ENCODE peak calls at places on chromosomes 16 and 17, in five cellular contexts. One of them, this sample, is unnamed.

GRCh38 chr17:29929006-29929543 is 953 bp downstream of the SSH2 start:
- DNase-seq in IMR-90: no peak
- DNase-seq in thyroid gland: peak; percentile 54
- DNase-seq in breast epithelium: no peak
- DNase-seq in left lung: no peak
- DNase-seq in this sample: peak; percentile 45

GRCh38 chr16:81647527-81647926 is 131.6 kb upstream of the PLCG2 start:
- DNase-seq in IMR-90: peak; percentile 84
- DNase-seq in breast epithelium: no peak
- DNase-seq in thyroid gland: no peak
- DNase-seq in left lung: no peak
- DNase-seq in this sample: peak; percentile 63

GRCh38 chr17:1486802-1487695 is 5.4 kb downstream of the MYO1C start:
- DNase-seq in IMR-90: no peak
- DNase-seq in thyroid gland: peak; percentile 89
- DNase-seq in breast epithelium: peak; percentile 94
- DNase-seq in left lung: peak; percentile 92
- DNase-seq in this sample: peak; percentile 67

GRCh38 chr16:70604407-70605283 is 41.7 kb upstream of the IL34 start:
- DNase-seq in left lung: no peak
- DNase-seq in thyroid gland: no peak
- DNase-seq in IMR-90: no peak
- DNase-seq in breast epithelium: no peak
- DNase-seq in this sample: no peak

GRCh38 chr17:56876766-56877179 is 37.1 kb downstream of the TRIM25 start:
- DNase-seq in breast epithelium: no peak
- DNase-seq in IMR-90: no peak
- DNase-seq in thyroid gland: no peak
- DNase-seq in left lung: no peak
- DNase-seq in this sample: no peak

GRCh38 chr17:35515027-35515426 is 22.5 kb downstream of the SLFN12L start:
- DNase-seq in IMR-90: no peak
- DNase-seq in left lung: no peak
- DNase-seq in breast epithelium: no peak
- DNase-seq in thyroid gland: no peak
- DNase-seq in this sample: no peak

GRCh38 chr17:34135841-34136240 is 119.2 kb upstream of the CCL2 start:
- DNase-seq in breast epithelium: no peak
- DNase-seq in IMR-90: no peak
- DNase-seq in left lung: no peak
- DNase-seq in thyroid gland: peak; percentile 4
- DNase-seq in this sample: no peak

GRCh38 chr17:79562806-79563141 is 48.1 kb downstream of the RBFOX3 start:
- DNase-seq in IMR-90: no peak
- DNase-seq in left lung: no peak
- DNase-seq in breast epithelium: no peak
- DNase-seq in thyroid gland: no peak
- DNase-seq in this sample: no peak

GRCh38 chr16:51152691-51153261 is 1.7 kb upstream of the SALL1 start:
- DNase-seq in left lung: no peak
- DNase-seq in IMR-90: peak; percentile 37
- DNase-seq in thyroid gland: no peak
- DNase-seq in breast epithelium: no peak
- DNase-seq in this sample: peak; percentile 70

GRCh38 chr16:57689772-57690558 is 4.6 kb upstream of the DRC7 start:
- DNase-seq in IMR-90: no peak
- DNase-seq in left lung: no peak
- DNase-seq in thyroid gland: no peak
- DNase-seq in breast epithelium: peak; percentile 40
- DNase-seq in this sample: no peak

GRCh38 chr16:1662543-1662942 is 15.5 kb upstream of the JPT2 start:
- DNase-seq in IMR-90: no peak
- DNase-seq in left lung: no peak
- DNase-seq in thyroid gland: no peak
- DNase-seq in breast epithelium: no peak
- DNase-seq in this sample: no peak

GRCh38 chr16:49284962-49285361 is 3.3 kb upstream of the CBLN1 start:
- DNase-seq in breast epithelium: no peak
- DNase-seq in left lung: no peak
- DNase-seq in IMR-90: no peak
- DNase-seq in thyroid gland: no peak
- DNase-seq in this sample: no peak

GRCh38 chr16:1561266-1561665 is 27.8 kb downstream of the TMEM204 start:
- DNase-seq in thyroid gland: no peak
- DNase-seq in IMR-90: no peak
- DNase-seq in breast epithelium: no peak
- DNase-seq in left lung: no peak
- DNase-seq in this sample: no peak

GRCh38 chr16:87570938-87571867 is 31.1 kb upstream of the JPH3 start:
- DNase-seq in left lung: peak; percentile 73
- DNase-seq in breast epithelium: peak; percentile 71
- DNase-seq in thyroid gland: peak; percentile 36
- DNase-seq in IMR-90: peak; percentile 53
- DNase-seq in this sample: peak; percentile 29

GRCh38 chr17:47203984-47204721 is 5.0 kb upstream of the MYL4 start:
- DNase-seq in breast epithelium: no peak
- DNase-seq in thyroid gland: no peak
- DNase-seq in left lung: no peak
- DNase-seq in IMR-90: peak; percentile 64
- DNase-seq in this sample: no peak

GRCh38 chr17:31533546-31534155 is 142.2 kb downstream of the RAB11FIP4 start:
- DNase-seq in thyroid gland: peak; percentile 38
- DNase-seq in IMR-90: peak; percentile 88
- DNase-seq in breast epithelium: no peak
- DNase-seq in left lung: no peak
- DNase-seq in this sample: peak; percentile 51

GRCh38 chr16:89366561-89367537 is 123.5 kb downstream of the ANKRD11 start:
- DNase-seq in breast epithelium: no peak
- DNase-seq in thyroid gland: peak; percentile 24
- DNase-seq in IMR-90: no peak
- DNase-seq in left lung: no peak
- DNase-seq in this sample: no peak

GRCh38 chr17:64128787-64129514 is 993 bp downstream of the ERN1 start:
- DNase-seq in thyroid gland: peak; percentile 56
- DNase-seq in breast epithelium: peak; percentile 63
- DNase-seq in IMR-90: no peak
- DNase-seq in left lung: no peak
- DNase-seq in this sample: peak; percentile 28

GRCh38 chr17:73612074-73612473 is 32.2 kb downstream of the SDK2 start:
- DNase-seq in breast epithelium: no peak
- DNase-seq in thyroid gland: no peak
- DNase-seq in IMR-90: no peak
- DNase-seq in left lung: no peak
- DNase-seq in this sample: no peak

GRCh38 chr17:56699186-56699895 is 105.8 kb downstream of the NOG start:
- DNase-seq in IMR-90: peak; percentile 99
- DNase-seq in left lung: peak; percentile 83
- DNase-seq in breast epithelium: peak; percentile 82
- DNase-seq in thyroid gland: peak; percentile 85
- DNase-seq in this sample: peak; percentile 96

GRCh38 chr17:50779747-50780363 is 12.5 kb upstream of the ANKRD40CL start:
- DNase-seq in left lung: no peak
- DNase-seq in breast epithelium: no peak
- DNase-seq in thyroid gland: no peak
- DNase-seq in IMR-90: no peak
- DNase-seq in this sample: no peak

GRCh38 chr16:351804-352520 is 561 bp downstream of the AXIN1 start:
- DNase-seq in left lung: peak; percentile 89
- DNase-seq in thyroid gland: peak; percentile 16
- DNase-seq in breast epithelium: no peak
- DNase-seq in IMR-90: no peak
- DNase-seq in this sample: no peak

GRCh38 chr17:559699-560378 is 154.8 kb downstream of the VPS53 start:
- DNase-seq in left lung: no peak
- DNase-seq in breast epithelium: no peak
- DNase-seq in thyroid gland: no peak
- DNase-seq in IMR-90: peak; percentile 89
- DNase-seq in this sample: peak; percentile 85

GRCh38 chr17:81309859-81310839 is 15.0 kb upstream of the SLC38A10 start:
- DNase-seq in thyroid gland: no peak
- DNase-seq in breast epithelium: no peak
- DNase-seq in IMR-90: no peak
- DNase-seq in left lung: peak; percentile 77
- DNase-seq in this sample: no peak

GRCh38 chr17:61395983-61396585 is 3.6 kb upstream of the TBX2 start:
- DNase-seq in breast epithelium: no peak
- DNase-seq in left lung: peak; percentile 77
- DNase-seq in IMR-90: peak; percentile 52
- DNase-seq in thyroid gland: no peak
- DNase-seq in this sample: no peak

GRCh38 chr17:7632492-7632894 is 2.6 kb downstream of the SHBG start:
- DNase-seq in thyroid gland: peak; percentile 15
- DNase-seq in breast epithelium: no peak
- DNase-seq in IMR-90: peak; percentile 54
- DNase-seq in left lung: no peak
- DNase-seq in this sample: peak; percentile 39

GRCh38 chr17:9837551-9838471 is 12.1 kb downstream of the GLP2R start:
- DNase-seq in IMR-90: peak; percentile 85
- DNase-seq in thyroid gland: peak; percentile 12
- DNase-seq in breast epithelium: no peak
- DNase-seq in left lung: no peak
- DNase-seq in this sample: peak; percentile 64

GRCh38 chr17:69188796-69189195 is 39.8 kb downstream of the ABCA10 start:
- DNase-seq in left lung: no peak
- DNase-seq in thyroid gland: no peak
- DNase-seq in breast epithelium: no peak
- DNase-seq in IMR-90: no peak
- DNase-seq in this sample: no peak

GRCh38 chr17:61410555-61411089 is 11.0 kb downstream of the TBX2 start:
- DNase-seq in breast epithelium: peak; percentile 81
- DNase-seq in left lung: peak; percentile 92
- DNase-seq in IMR-90: peak; percentile 86
- DNase-seq in thyroid gland: peak; percentile 74
- DNase-seq in this sample: peak; percentile 63

GRCh38 chr16:70158261-70158939 is 15.2 kb upstream of the CLEC18C start:
- DNase-seq in IMR-90: no peak
- DNase-seq in breast epithelium: no peak
- DNase-seq in left lung: peak; percentile 25
- DNase-seq in thyroid gland: no peak
- DNase-seq in this sample: no peak

GRCh38 chr17:42773290-42774035 is at the start of gene VPS25:
- DNase-seq in breast epithelium: peak; percentile 70
- DNase-seq in left lung: peak; percentile 91
- DNase-seq in thyroid gland: peak; percentile 76
- DNase-seq in IMR-90: peak; percentile 87
- DNase-seq in this sample: peak; percentile 86

GRCh38 chr16:88634141-88634993 is 4.0 kb upstream of the IL17C start:
- DNase-seq in left lung: peak; percentile 94
- DNase-seq in breast epithelium: no peak
- DNase-seq in IMR-90: peak; percentile 23
- DNase-seq in thyroid gland: peak; percentile 61
- DNase-seq in this sample: no peak

GRCh38 chr16:67847064-67847861 is at the start of gene CENPT:
- DNase-seq in thyroid gland: peak; percentile 70
- DNase-seq in breast epithelium: no peak
- DNase-seq in IMR-90: peak; percentile 64
- DNase-seq in left lung: peak; percentile 91
- DNase-seq in this sample: peak; percentile 61

GRCh38 chr16:50448522-50448921 is 79.7 kb upstream of the BRD7 start:
- DNase-seq in thyroid gland: no peak
- DNase-seq in left lung: no peak
- DNase-seq in IMR-90: no peak
- DNase-seq in breast epithelium: peak; percentile 15
- DNase-seq in this sample: no peak

GRCh38 chr16:27402964-27403600 is 1.1 kb downstream of the IL21R start:
- DNase-seq in breast epithelium: no peak
- DNase-seq in thyroid gland: no peak
- DNase-seq in IMR-90: no peak
- DNase-seq in left lung: no peak
- DNase-seq in this sample: peak; percentile 30
- H3K4me3 ChIP-seq in breast epithelium: no peak overlapping the region
- H3K4me3 ChIP-seq in thyroid gland: no peak overlapping the region
- H3K4me3 ChIP-seq in IMR-90: no peak overlapping the region
- H3K4me3 ChIP-seq in left lung: peak overlapping the region; percentile 34
- H3K4me3 ChIP-seq in this sample: no peak overlapping the region

GRCh38 chr17:76139801-76140660 is 1.0 kb downstream of the FOXJ1 start:
- DNase-seq in breast epithelium: no peak
- DNase-seq in IMR-90: no peak
- DNase-seq in left lung: peak; percentile 82
- DNase-seq in thyroid gland: peak; percentile 69
- DNase-seq in this sample: no peak
- TF ChIP-seq CTCF in breast epithelium: no peak
- TF ChIP-seq CTCF in IMR-90: no peak
- TF ChIP-seq CTCF in left lung: no peak
- TF ChIP-seq CTCF in thyroid gland: no peak
- TF ChIP-seq CTCF in this sample: no peak

DNA sequence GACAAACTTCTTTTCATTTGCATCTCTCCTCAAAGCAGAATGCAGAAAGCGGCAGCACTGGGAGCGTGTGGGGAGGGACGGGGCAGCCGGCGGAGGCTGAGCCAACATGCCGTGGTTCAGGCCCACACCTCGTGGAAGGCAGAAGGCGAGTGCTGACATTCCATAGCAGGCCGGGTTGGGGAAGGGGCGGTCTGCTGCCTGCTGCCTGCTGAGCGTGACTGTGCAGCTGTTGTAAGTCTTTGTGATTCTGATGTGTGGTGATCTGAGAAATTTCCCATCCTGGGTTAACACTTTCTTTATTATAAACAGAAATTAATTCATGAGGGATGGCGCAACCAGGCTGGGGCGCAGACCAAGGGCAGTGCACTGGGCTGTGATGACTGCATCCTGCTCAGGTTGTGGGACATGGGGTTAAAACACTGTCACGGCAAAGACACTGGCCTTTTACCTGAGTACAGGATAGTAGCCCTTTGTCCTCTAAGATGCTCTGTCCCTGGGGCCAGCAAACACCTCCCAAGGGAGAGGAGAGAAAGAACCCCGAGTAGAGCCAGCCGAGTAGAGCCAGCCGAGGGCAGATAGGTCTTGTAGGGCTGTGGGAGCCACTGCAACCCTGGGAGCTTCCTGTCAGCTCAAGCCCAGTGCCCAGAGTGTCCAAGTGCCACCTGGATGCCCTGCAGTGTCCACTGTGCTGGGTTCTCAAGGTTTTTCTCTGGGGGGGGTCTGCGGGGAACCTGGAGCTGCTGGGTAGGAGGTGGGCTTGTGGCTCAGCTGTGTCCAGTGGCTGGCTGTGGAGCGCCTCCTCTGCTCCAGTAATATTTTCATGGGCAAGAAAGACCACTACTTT is 8.8 kb upstream of the DNASE1 start:
- DNase-seq in IMR-90: peak; percentile 73
- DNase-seq in thyroid gland: no peak
- DNase-seq in left lung: no peak
- DNase-seq in breast epithelium: peak; percentile 34
- DNase-seq in this sample: peak; percentile 77
- H3K4me3 ChIP-seq in IMR-90: no peak overlapping the region
- H3K4me3 ChIP-seq in thyroid gland: no peak overlapping the region
- H3K4me3 ChIP-seq in left lung: no peak overlapping the region
- H3K4me3 ChIP-seq in breast epithelium: no peak overlapping the region
- H3K4me3 ChIP-seq in this sample: no peak overlapping the region

DNA sequence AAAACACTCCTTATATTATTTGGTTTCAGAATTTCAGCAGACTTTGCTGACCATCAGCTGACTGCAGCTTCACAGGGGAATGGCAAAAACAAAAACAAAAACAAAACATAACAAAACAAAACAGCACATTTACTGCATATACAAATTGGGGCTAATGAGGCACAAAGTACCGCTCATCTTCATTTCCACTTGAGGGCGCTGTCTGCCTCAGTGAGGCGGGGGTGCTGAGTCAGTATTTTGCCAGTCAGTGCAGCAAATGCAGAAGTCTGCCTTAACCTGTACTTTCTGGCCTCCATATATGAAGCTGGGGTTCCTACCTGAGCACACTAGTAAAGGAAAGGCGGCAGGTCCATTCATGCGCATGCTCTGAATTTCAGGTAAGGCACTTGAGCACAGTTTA is 13.5 kb upstream of the DYNLRB2 start:
- DNase-seq in left lung: no peak
- DNase-seq in thyroid gland: no peak
- DNase-seq in breast epithelium: no peak
- DNase-seq in IMR-90: peak; percentile 11
- DNase-seq in this sample: peak; percentile 33
- TF ChIP-seq CTCF in left lung: peak; percentile 11
- TF ChIP-seq CTCF in thyroid gland: no peak
- TF ChIP-seq CTCF in breast epithelium: no peak
- TF ChIP-seq CTCF in IMR-90: peak; percentile 55
- TF ChIP-seq CTCF in this sample: peak; percentile 64